ENCODE peak calls at places on chromosomes 16 and 17, in eight cellular contexts. One of them, this sample, is unnamed.

GRCh38 chr16:67166883-67167168 is 2.3 kb downstream of the HSF4 start:
- DNase-seq in upper lobe of left lung: no peak
- DNase-seq in transverse colon: peak; percentile 8
- DNase-seq in GM12878: no peak
- DNase-seq in prostate gland: no peak
- DNase-seq in H1: no peak
- DNase-seq in HCT116: no peak
- DNase-seq in sigmoid colon: no peak
- DNase-seq in this sample: no peak

GRCh38 chr16:66619036-66619435 is 14.5 kb downstream of the CMTM3 start:
- DNase-seq in upper lobe of left lung: no peak
- DNase-seq in transverse colon: no peak
- DNase-seq in GM12878: no peak
- DNase-seq in prostate gland: no peak
- DNase-seq in H1: no peak
- DNase-seq in HCT116: no peak
- DNase-seq in sigmoid colon: no peak
- DNase-seq in this sample: no peak

GRCh38 chr17:38906429-38907172 is 18.8 kb upstream of the LASP1NB start:
- DNase-seq in upper lobe of left lung: no peak
- DNase-seq in transverse colon: no peak
- DNase-seq in GM12878: no peak
- DNase-seq in prostate gland: no peak
- DNase-seq in H1: no peak
- DNase-seq in HCT116: no peak
- DNase-seq in sigmoid colon: no peak
- DNase-seq in this sample: no peak

GRCh38 chr16:88378836-88379693 is 3.7 kb upstream of the ZNF469 start:
- DNase-seq in upper lobe of left lung: peak; percentile 62
- DNase-seq in transverse colon: no peak
- DNase-seq in GM12878: no peak
- DNase-seq in prostate gland: no peak
- DNase-seq in H1: no peak
- DNase-seq in HCT116: no peak
- DNase-seq in sigmoid colon: peak; percentile 56
- DNase-seq in this sample: peak; percentile 28

GRCh38 chr17:55320594-55321506 is 56.1 kb downstream of the HLF start:
- DNase-seq in upper lobe of left lung: peak; percentile 66
- DNase-seq in transverse colon: no peak
- DNase-seq in GM12878: no peak
- DNase-seq in prostate gland: peak; percentile 95
- DNase-seq in H1: no peak
- DNase-seq in HCT116: no peak
- DNase-seq in sigmoid colon: no peak
- DNase-seq in this sample: no peak

GRCh38 chr16:29974291-29975133 is 844 bp downstream of the TAOK2 start:
- DNase-seq in upper lobe of left lung: no peak
- DNase-seq in transverse colon: peak; percentile 35
- DNase-seq in GM12878: no peak
- DNase-seq in prostate gland: no peak
- DNase-seq in H1: no peak
- DNase-seq in HCT116: no peak
- DNase-seq in sigmoid colon: no peak
- DNase-seq in this sample: peak; percentile 86

GRCh38 chr17:45346255-45347015 is 29.6 kb upstream of the MAP3K14 start:
- DNase-seq in upper lobe of left lung: no peak
- DNase-seq in transverse colon: peak; percentile 6
- DNase-seq in GM12878: no peak
- DNase-seq in prostate gland: no peak
- DNase-seq in H1: no peak
- DNase-seq in HCT116: no peak
- DNase-seq in sigmoid colon: peak; percentile 63
- DNase-seq in this sample: peak; percentile 32

GRCh38 chr17:58447039-58447975 is 30.0 kb upstream of the RNF43 start:
- DNase-seq in upper lobe of left lung: no peak
- DNase-seq in transverse colon: peak; percentile 81
- DNase-seq in GM12878: peak; percentile 53
- DNase-seq in prostate gland: peak; percentile 70
- DNase-seq in H1: peak; percentile 70
- DNase-seq in HCT116: peak; percentile 95
- DNase-seq in sigmoid colon: no peak
- DNase-seq in this sample: peak; percentile 86

GRCh38 chr17:42243493-42243982 is 32.7 kb downstream of the STAT5B start:
- DNase-seq in upper lobe of left lung: no peak
- DNase-seq in transverse colon: no peak
- DNase-seq in GM12878: no peak
- DNase-seq in prostate gland: no peak
- DNase-seq in H1: no peak
- DNase-seq in HCT116: no peak
- DNase-seq in sigmoid colon: peak; percentile 10
- DNase-seq in this sample: no peak

GRCh38 chr16:57627184-57627871 is 1.1 kb upstream of the ADGRG1 start:
- DNase-seq in upper lobe of left lung: no peak
- DNase-seq in transverse colon: no peak
- DNase-seq in GM12878: no peak
- DNase-seq in prostate gland: no peak
- DNase-seq in H1: no peak
- DNase-seq in HCT116: no peak
- DNase-seq in sigmoid colon: no peak
- DNase-seq in this sample: no peak

GRCh38 chr16:73768786-73769203 is 527.8 kb upstream of the PSMD7 start:
- DNase-seq in upper lobe of left lung: no peak
- DNase-seq in transverse colon: no peak
- DNase-seq in GM12878: no peak
- DNase-seq in prostate gland: no peak
- DNase-seq in H1: no peak
- DNase-seq in HCT116: no peak
- DNase-seq in sigmoid colon: no peak
- DNase-seq in this sample: no peak

GRCh38 chr16:27195068-27195741 is 8.1 kb upstream of the KDM8 start:
- DNase-seq in upper lobe of left lung: no peak
- DNase-seq in transverse colon: no peak
- DNase-seq in GM12878: no peak
- DNase-seq in prostate gland: no peak
- DNase-seq in H1: no peak
- DNase-seq in HCT116: no peak
- DNase-seq in sigmoid colon: no peak
- DNase-seq in this sample: no peak

GRCh38 chr17:62827722-62828498 is 19.8 kb upstream of the MARCHF10 start:
- DNase-seq in upper lobe of left lung: no peak
- DNase-seq in transverse colon: no peak
- DNase-seq in GM12878: no peak
- DNase-seq in prostate gland: no peak
- DNase-seq in H1: no peak
- DNase-seq in HCT116: no peak
- DNase-seq in sigmoid colon: no peak
- DNase-seq in this sample: no peak

GRCh38 chr16:19400709-19401108 is 17.0 kb upstream of the TMC5 start:
- DNase-seq in upper lobe of left lung: no peak
- DNase-seq in transverse colon: no peak
- DNase-seq in GM12878: no peak
- DNase-seq in prostate gland: no peak
- DNase-seq in H1: peak; percentile 15
- DNase-seq in HCT116: no peak
- DNase-seq in sigmoid colon: no peak
- DNase-seq in this sample: no peak

GRCh38 chr16:83648347-83648746 is 159.4 kb upstream of the HSBP1 start:
- DNase-seq in upper lobe of left lung: no peak
- DNase-seq in transverse colon: no peak
- DNase-seq in GM12878: no peak
- DNase-seq in prostate gland: no peak
- DNase-seq in H1: no peak
- DNase-seq in HCT116: no peak
- DNase-seq in sigmoid colon: no peak
- DNase-seq in this sample: no peak

GRCh38 chr17:42342242-42343008 is 45.8 kb downstream of the STAT3 start:
- DNase-seq in upper lobe of left lung: no peak
- DNase-seq in transverse colon: no peak
- DNase-seq in GM12878: no peak
- DNase-seq in prostate gland: no peak
- DNase-seq in H1: no peak
- DNase-seq in HCT116: no peak
- DNase-seq in sigmoid colon: peak; percentile 34
- DNase-seq in this sample: no peak

GRCh38 chr17:38605230-38605851 is 411 bp downstream of the SRCIN1 start:
- DNase-seq in upper lobe of left lung: no peak
- DNase-seq in transverse colon: no peak
- DNase-seq in GM12878: no peak
- DNase-seq in prostate gland: no peak
- DNase-seq in H1: no peak
- DNase-seq in HCT116: no peak
- DNase-seq in sigmoid colon: no peak
- DNase-seq in this sample: no peak

GRCh38 chr17:14311186-14311705 is 10.4 kb downstream of the HS3ST3B1 start:
- DNase-seq in upper lobe of left lung: no peak
- DNase-seq in transverse colon: no peak
- DNase-seq in GM12878: no peak
- DNase-seq in prostate gland: no peak
- DNase-seq in H1: no peak
- DNase-seq in HCT116: no peak
- DNase-seq in sigmoid colon: no peak
- DNase-seq in this sample: no peak

GRCh38 chr16:30615358-30616076 is 5.3 kb upstream of the ZNF689 start:
- DNase-seq in upper lobe of left lung: peak; percentile 58
- DNase-seq in transverse colon: peak; percentile 82
- DNase-seq in GM12878: no peak
- DNase-seq in prostate gland: peak; percentile 54
- DNase-seq in H1: peak; percentile 82
- DNase-seq in HCT116: peak; percentile 48
- DNase-seq in sigmoid colon: no peak
- DNase-seq in this sample: peak; percentile 87

GRCh38 chr16:64133396-64133795 is 988.5 kb downstream of the CDH11 start:
- DNase-seq in upper lobe of left lung: no peak
- DNase-seq in transverse colon: no peak
- DNase-seq in GM12878: no peak
- DNase-seq in prostate gland: no peak
- DNase-seq in H1: no peak
- DNase-seq in HCT116: no peak
- DNase-seq in sigmoid colon: no peak
- DNase-seq in this sample: no peak

GRCh38 chr16:35602116-35602515 is 2142.7 kb downstream of the TP53TG3F start:
- DNase-seq in upper lobe of left lung: no peak
- DNase-seq in transverse colon: no peak
- DNase-seq in GM12878: no peak
- DNase-seq in prostate gland: no peak
- DNase-seq in H1: no peak
- DNase-seq in HCT116: no peak
- DNase-seq in sigmoid colon: no peak
- DNase-seq in this sample: no peak

GRCh38 chr16:35599429-35600165 is 2140.2 kb downstream of the TP53TG3F start:
- DNase-seq in upper lobe of left lung: no peak
- DNase-seq in transverse colon: no peak
- DNase-seq in GM12878: no peak
- DNase-seq in prostate gland: no peak
- DNase-seq in H1: no peak
- DNase-seq in HCT116: no peak
- DNase-seq in sigmoid colon: no peak
- DNase-seq in this sample: no peak

GRCh38 chr16:35598696-35599332 is 2139.4 kb downstream of the TP53TG3F start:
- DNase-seq in upper lobe of left lung: peak; percentile 20
- DNase-seq in transverse colon: no peak
- DNase-seq in GM12878: no peak
- DNase-seq in prostate gland: no peak
- DNase-seq in H1: no peak
- DNase-seq in HCT116: peak; percentile 57
- DNase-seq in sigmoid colon: no peak
- DNase-seq in this sample: no peak

DNA sequence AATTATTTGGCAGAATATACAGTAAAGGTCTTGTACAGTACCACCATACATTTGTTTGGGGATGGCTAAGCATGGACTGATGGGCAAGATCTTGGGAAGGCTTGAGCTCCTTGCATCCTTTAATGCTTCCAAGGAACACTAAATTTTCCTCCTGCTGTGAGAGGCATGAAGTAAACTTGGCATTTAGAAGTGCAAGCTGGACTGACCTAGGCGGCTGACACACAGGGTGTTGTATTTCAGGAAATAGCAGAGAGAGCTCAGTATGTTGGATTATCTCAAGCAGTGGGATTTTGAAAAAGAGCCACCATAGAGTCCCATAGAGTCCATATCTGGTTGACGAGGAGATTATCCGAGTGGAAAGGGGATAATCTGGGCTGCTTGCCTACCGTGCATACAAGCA is 2137.1 kb downstream of the TP53TG3F start:
- DNase-seq in upper lobe of left lung: no peak
- DNase-seq in transverse colon: no peak
- DNase-seq in GM12878: no peak
- DNase-seq in prostate gland: no peak
- DNase-seq in H1: no peak
- DNase-seq in HCT116: no peak
- DNase-seq in sigmoid colon: no peak
- DNase-seq in this sample: no peak
- H3K9me3 ChIP-seq in upper lobe of left lung: peaks cover 3% of the 10 kb centered on the region
- H3K9me3 ChIP-seq in transverse colon: no peaks in the 10 kb centered on the region
- H3K9me3 ChIP-seq in GM12878: no peaks in the 10 kb centered on the region
- H3K9me3 ChIP-seq in prostate gland: no peaks in the 10 kb centered on the region
- H3K9me3 ChIP-seq in H1: peaks cover 60% of the 10 kb centered on the region
- H3K9me3 ChIP-seq in HCT116: no peaks in the 10 kb centered on the region
- H3K9me3 ChIP-seq in sigmoid colon: no peaks in the 10 kb centered on the region
- H3K9me3 ChIP-seq in this sample: peaks cover 38% of the 10 kb centered on the region

DNA sequence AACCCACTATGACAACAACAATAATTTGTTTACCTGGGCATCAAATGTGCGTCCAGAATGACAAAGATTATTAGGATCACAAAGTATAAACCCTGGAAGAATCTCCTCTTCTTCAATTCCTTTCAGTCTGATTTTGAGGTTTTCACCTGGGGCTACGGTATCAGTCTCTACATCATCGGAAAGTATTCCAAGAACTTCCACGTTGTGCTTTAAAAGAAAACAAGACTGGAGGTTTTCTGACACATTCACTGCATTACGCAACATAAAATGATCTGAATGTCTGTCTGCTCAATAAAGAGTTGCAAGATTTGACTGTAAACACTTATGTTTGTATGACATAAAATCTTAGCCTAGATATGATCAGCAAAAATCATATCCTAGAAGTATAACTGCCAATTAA is 26.0 kb upstream of the RSL1D1 start:
- DNase-seq in upper lobe of left lung: no peak
- DNase-seq in transverse colon: no peak
- DNase-seq in GM12878: no peak
- DNase-seq in prostate gland: no peak
- DNase-seq in H1: no peak
- DNase-seq in HCT116: no peak
- DNase-seq in sigmoid colon: no peak
- DNase-seq in this sample: no peak
- TF ChIP-seq POLR2AphosphoS5 in upper lobe of left lung: no peak
- TF ChIP-seq POLR2AphosphoS5 in transverse colon: no peak
- TF ChIP-seq POLR2AphosphoS5 in GM12878: no peak
- TF ChIP-seq POLR2AphosphoS5 in prostate gland: no peak
- TF ChIP-seq POLR2AphosphoS5 in H1: no peak
- TF ChIP-seq POLR2AphosphoS5 in HCT116: no peak
- TF ChIP-seq POLR2AphosphoS5 in sigmoid colon: no peak
- TF ChIP-seq POLR2AphosphoS5 in this sample: no peak

GRCh38 chr16:2472488-2472864 is 1.4 kb downstream of the NTN3 start:
- DNase-seq in upper lobe of left lung: peak; percentile 85
- DNase-seq in transverse colon: no peak
- DNase-seq in GM12878: no peak
- DNase-seq in prostate gland: no peak
- DNase-seq in H1: no peak
- DNase-seq in HCT116: no peak
- DNase-seq in sigmoid colon: no peak
- DNase-seq in this sample: no peak
- TF ChIP-seq POLR2A in upper lobe of left lung: no peak
- TF ChIP-seq POLR2A in transverse colon: no peak
- TF ChIP-seq POLR2A in GM12878: no peak
- TF ChIP-seq POLR2A in prostate gland: no peak
- TF ChIP-seq POLR2A in H1: no peak
- TF ChIP-seq POLR2A in HCT116: no peak
- TF ChIP-seq POLR2A in sigmoid colon: no peak
- TF ChIP-seq POLR2A in this sample: no peak

GRCh38 chr17:77666480-77666879 is 292.0 kb upstream of the TNRC6C start:
- DNase-seq in upper lobe of left lung: no peak
- DNase-seq in transverse colon: no peak
- DNase-seq in GM12878: no peak
- DNase-seq in prostate gland: no peak
- DNase-seq in H1: no peak
- DNase-seq in HCT116: no peak
- DNase-seq in sigmoid colon: no peak
- DNase-seq in this sample: peak; percentile 21
- H3K9me3 ChIP-seq in upper lobe of left lung: peaks cover 8% of the 10 kb centered on the region
- H3K9me3 ChIP-seq in transverse colon: peaks cover 5% of the 10 kb centered on the region
- H3K9me3 ChIP-seq in GM12878: peaks cover 6% of the 10 kb centered on the region
- H3K9me3 ChIP-seq in prostate gland: no peaks in the 10 kb centered on the region
- H3K9me3 ChIP-seq in H1: peaks cover 9% of the 10 kb centered on the region
- H3K9me3 ChIP-seq in HCT116: peaks cover 4% of the 10 kb centered on the region
- H3K9me3 ChIP-seq in sigmoid colon: peaks cover 3% of the 10 kb centered on the region
- H3K9me3 ChIP-seq in this sample: peaks cover 19% of the 10 kb centered on the region